ENCODE peak calls at places on chromosomes 7 and 10, in eight cellular contexts. J is neural crest cell, D is PC-3, Q is nephron progenitor cell, X is MM.1S, N is A673, G is fibroblast of mammary gland, C is BJ. S is an unnamed sample.
A peak's percentile ranks its signal among the peaks of the same experiment; 100 is the strongest.

GRCh38 chr10:32417906-32418547 is 27.9 kb upstream of the CCDC7 start:
- DNase-seq in D (no peak), G (peak; percentile 80), Q (no peak), N (no peak), X (no peak), J (no peak), C (peak; percentile 75), S (no peak)

GRCh38 chr10:71359364-71360046 is 37.2 kb upstream of the CDH23 start:
- DNase-seq in Q (no peak), D (no peak), J (no peak), G (peak; percentile 34), C (no peak), X (no peak), N (no peak), S (peak; percentile 69)

GRCh38 chr7:30244340-30244739 is 40.1 kb upstream of the ZNRF2 start:
- DNase-seq in N (no peak), X (no peak), J (no peak), Q (no peak), C (no peak), G (no peak), D (no peak), S (no peak)

GRCh38 chr10:27618036-27618615 is 114.0 kb downstream of the RAB18 start:
- DNase-seq in J (no peak), Q (no peak), G (no peak), D (no peak), X (no peak), N (no peak), C (no peak), S (no peak)

GRCh38 chr10:43209064-43209455 is 57.8 kb downstream of the RASGEF1A start:
- DNase-seq in D (no peak), G (no peak), N (no peak), X (no peak), Q (no peak), C (no peak), J (no peak), S (no peak)

GRCh38 chr10:53209941-53210611 is 437.5 kb upstream of the MBL2 start:
- DNase-seq in X (peak; percentile 30), G (peak; percentile 0), J (no peak), C (no peak), Q (no peak), N (peak; percentile 2), D (peak; percentile 97), S (no peak)

GRCh38 chr10:102643346-102644065 is 773 bp upstream of the TRIM8 start:
- DNase-seq in C (no peak), Q (peak; percentile 61), D (peak; percentile 57), X (peak; percentile 56), N (peak; percentile 80), J (peak; percentile 46), G (peak; percentile 69), S (peak; percentile 61)

GRCh38 chr7:741191-741671 is 14.2 kb upstream of the PRKAR1B start:
- DNase-seq in N (no peak), Q (no peak), J (no peak), X (no peak), G (no peak), C (no peak), D (no peak), S (no peak)

GRCh38 chr7:7112868-7113267 is 69.5 kb upstream of the C1GALT1 start:
- DNase-seq in G (no peak), C (no peak), N (no peak), X (no peak), Q (no peak), D (no peak), J (no peak), S (no peak)

GRCh38 chr10:44756235-44756634 is 154.9 kb upstream of the TMEM72 start:
- DNase-seq in Q (no peak), J (no peak), G (peak; percentile 80), X (no peak), N (no peak), D (peak; percentile 86), C (peak; percentile 54), S (no peak)

GRCh38 chr10:6204063-6204340 is 1.3 kb downstream of the PFKFB3 start:
- DNase-seq in G (no peak), N (no peak), X (no peak), Q (peak; percentile 65), C (no peak), D (peak; percentile 12), J (no peak), S (peak; percentile 65)

GRCh38 chr7:130142654-130143333 is 62.4 kb downstream of the TMEM209 start:
- DNase-seq in C (no peak), Q (no peak), D (no peak), J (no peak), G (no peak), X (no peak), N (no peak), S (no peak)

GRCh38 chr10:97843296-97843671 is 6.4 kb upstream of the GOLGA7B start:
- DNase-seq in X (no peak), Q (no peak), J (no peak), G (peak; percentile 27), C (no peak), D (peak; percentile 11), N (peak; percentile 33), S (no peak)

GRCh38 chr10:104642311-104643022 is 1.4 kb downstream of the SORCS3 start:
- DNase-seq in J (peak; percentile 81), X (no peak), C (no peak), Q (peak; percentile 91), G (peak; percentile 17), D (no peak), N (peak; percentile 69), S (peak; percentile 29)

GRCh38 chr7:138542183-138542582 is 82.1 kb downstream of the TRIM24 start:
- DNase-seq in X (no peak), G (no peak), C (no peak), N (no peak), J (no peak), D (no peak), Q (no peak), S (no peak)

GRCh38 chr10:77111611-77112550 is 525.7 kb downstream of the KCNMA1 start:
- DNase-seq in Q (peak; percentile 31), G (peak; percentile 89), J (peak; percentile 37), C (peak; percentile 70), D (peak; percentile 99), N (peak; percentile 57), X (peak; percentile 39), S (peak; percentile 56)

GRCh38 chr7:17304926-17305325 is 6.5 kb downstream of the AHR start:
- DNase-seq in G (peak; percentile 94), X (no peak), D (peak; percentile 97), C (no peak), Q (no peak), N (peak; percentile 88), J (no peak), S (no peak)

GRCh38 chr7:116524609-116525297 is at the start of gene CAV1:
- DNase-seq in C (peak; percentile 78), D (peak; percentile 93), G (peak; percentile 96), X (peak; percentile 92), N (peak; percentile 99), Q (peak; percentile 44), J (peak; percentile 18), S (peak; percentile 53)

GRCh38 chr7:75642810-75643486 is 95.8 kb downstream of the HIP1 start:
- DNase-seq in Q (peak; percentile 41), J (peak; percentile 57), N (peak; percentile 85), X (peak; percentile 76), D (peak; percentile 85), G (peak; percentile 75), C (no peak), S (peak; percentile 84)

DNA sequence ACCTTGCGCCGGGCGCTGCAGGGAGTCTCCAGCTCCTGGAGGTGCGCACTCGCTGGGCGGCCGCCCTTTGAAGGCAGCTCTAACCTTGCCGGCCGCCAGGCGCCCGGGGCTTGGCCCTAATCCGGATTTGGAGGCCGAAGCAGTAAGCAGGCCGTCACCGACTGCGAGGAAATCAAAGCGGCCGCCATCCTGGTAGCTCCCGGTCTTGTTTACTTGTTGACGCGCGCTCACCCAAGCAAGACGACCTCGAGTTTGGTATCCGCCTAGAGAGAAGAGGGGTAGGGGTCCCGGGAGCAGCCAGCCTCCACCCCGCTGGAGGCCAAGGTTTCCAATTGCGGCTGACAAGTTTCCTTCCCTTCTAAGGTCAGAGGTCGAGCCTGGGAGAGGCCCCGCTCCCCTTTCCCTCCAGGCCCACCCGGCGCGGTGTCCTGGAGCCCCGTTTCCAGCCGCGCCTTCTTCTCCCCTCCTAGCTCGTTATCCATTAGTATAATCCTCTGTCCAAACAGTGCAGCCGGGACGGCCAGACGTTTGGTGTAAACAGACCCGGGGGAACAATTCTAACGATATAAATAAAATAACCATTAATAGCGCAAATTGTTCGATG is 11.2 kb upstream of the NKX2-3 start:
- DNase-seq in D (no peak), C (no peak), X (no peak), N (no peak), Q (peak; percentile 61), G (no peak), J (no peak), S (no peak)
- TF ChIP-seq CTCF in D (no peak), C (no peak), X (no peak), N (no peak), Q (no peak), G (no peak), J (no peak), S (no peak)

GRCh38 chr10:127524229-127524628 is 24.9 kb upstream of the NPS start:
- DNase-seq in D (no peak), N (peak; percentile 65), G (no peak), Q (no peak), J (no peak), X (no peak), C (no peak), S (no peak)
- TF ChIP-seq CTCF in D (peak; percentile 25), N (peak; percentile 59), G (no peak), Q (peak; percentile 26), J (peak; percentile 48), X (no peak), C (no peak), S (no peak)

GRCh38 chr10:49783645-49784044 is 21.5 kb upstream of the OGDHL start:
- DNase-seq in G (no peak), D (peak; percentile 53), X (no peak), C (no peak), N (no peak), J (no peak), Q (no peak), S (no peak)
- TF ChIP-seq CTCF in G (no peak), D (peak; percentile 61), X (no peak), C (no peak), N (peak; percentile 12), J (no peak), Q (no peak), S (no peak)

DNA sequence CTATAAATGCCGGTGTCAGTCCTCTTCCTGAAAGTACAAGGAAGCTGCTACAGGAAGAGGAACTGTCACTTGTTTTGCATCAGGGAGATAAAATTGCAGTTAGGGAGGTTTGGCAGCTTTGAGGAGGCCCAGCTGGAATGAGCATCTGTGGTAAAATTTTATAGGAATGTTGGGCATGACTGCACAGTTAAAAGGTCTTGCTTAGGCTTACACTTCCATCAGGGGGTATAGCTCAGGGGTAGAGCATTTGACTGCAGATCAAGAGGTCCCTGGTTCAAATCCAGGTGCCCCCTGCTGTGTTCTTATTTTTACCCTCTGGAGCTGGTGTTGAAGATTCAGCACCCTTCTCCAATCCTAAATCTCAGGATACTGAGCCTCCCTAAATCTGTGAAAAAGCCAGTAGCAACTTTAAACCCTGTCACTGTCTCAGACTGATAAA is 65.9 kb downstream of the ZNF467 start:
- DNase-seq in D (peak; percentile 54), C (no peak), N (no peak), X (no peak), Q (no peak), J (no peak), G (peak; percentile 25), S (no peak)
- TF ChIP-seq CTCF in D (no peak), C (no peak), N (no peak), X (no peak), Q (no peak), J (no peak), G (no peak), S (no peak)